ENCODE peak calls at places on chromosomes 3 and 15, in nine cellular contexts. M, P, L, K, H, Z, B, D and W are unnamed samples.

GRCh38 chr15:71396536-71397125 is 281.4 kb downstream of the THSD4 start:
- DNase-seq in M (no peak), P (no peak), L (no peak), K (no peak), H (no peak), Z (no peak), B (no peak), D (no peak), W (no peak)

GRCh38 chr15:39282663-39283208 is 298.1 kb upstream of the THBS1 start:
- DNase-seq in M (no peak), P (no peak), L (no peak), K (peak), H (no peak), Z (no peak), B (no peak), D (no peak), W (no peak)

GRCh38 chr3:30500666-30501399 is 105.6 kb upstream of the TGFBR2 start:
- DNase-seq in M (no peak), P (no peak), L (no peak), K (no peak), H (no peak), Z (no peak), B (no peak), D (no peak), W (no peak)

GRCh38 chr15:57649138-57649537 is 57.4 kb upstream of the POLR2M start:
- DNase-seq in M (no peak), P (no peak), L (no peak), K (peak), H (peak), Z (no peak), B (no peak), D (no peak), W (no peak)

GRCh38 chr15:98723195-98723594 is 74.9 kb downstream of the IGF1R start:
- DNase-seq in M (no peak), P (no peak), L (no peak), K (no peak), H (no peak), Z (no peak), B (no peak), D (no peak), W (no peak)

GRCh38 chr3:28286595-28286994 is 45.2 kb downstream of the CMC1 start:
- DNase-seq in M (no peak), P (no peak), L (no peak), K (peak), H (peak), Z (no peak), B (peak), D (no peak), W (no peak)

GRCh38 chr3:57966823-57967222 is 41.4 kb upstream of the FLNB start:
- DNase-seq in M (no peak), P (no peak), L (no peak), K (no peak), H (peak), Z (no peak), B (no peak), D (no peak), W (no peak)

GRCh38 chr3:171566803-171567422 is 106.7 kb upstream of the TNIK start:
- DNase-seq in M (no peak), P (peak), L (no peak), K (no peak), H (peak), Z (peak), B (peak), D (no peak), W (no peak)

GRCh38 chr15:63156708-63157065 is 590 bp downstream of the RPS27L start:
- DNase-seq in M (peak), P (peak), L (no peak), K (no peak), H (no peak), Z (no peak), B (peak), D (no peak), W (no peak)

GRCh38 chr3:172726370-172726769 is 15.5 kb upstream of the NCEH1 start:
- DNase-seq in M (no peak), P (no peak), L (no peak), K (no peak), H (no peak), Z (peak), B (no peak), D (no peak), W (no peak)

GRCh38 chr3:12004741-12005513 is 739 bp downstream of the SYN2 start:
- DNase-seq in M (no peak), P (peak), L (peak), K (no peak), H (no peak), Z (no peak), B (no peak), D (no peak), W (no peak)

GRCh38 chr3:99013077-99013476 is 111.6 kb upstream of the DCBLD2 start:
- DNase-seq in M (no peak), P (no peak), L (no peak), K (no peak), H (no peak), Z (no peak), B (no peak), D (no peak), W (no peak)
- TF ChIP-seq CTCF in M (no peak), P (no peak), L (no peak), K (no peak), H (no peak), Z (peak), B (peak), D (no peak), W (no peak)

GRCh38 chr15:89172921-89173320 is 48.5 kb downstream of the RLBP1 start:
- DNase-seq in M (no peak), P (no peak), L (no peak), K (no peak), H (no peak), Z (no peak), B (no peak), D (no peak), W (no peak)

GRCh38 chr15:89174476-89174875 is 46.9 kb downstream of the RLBP1 start:
- DNase-seq in M (no peak), P (no peak), L (no peak), K (no peak), H (no peak), Z (no peak), B (peak), D (no peak), W (no peak)

GRCh38 chr15:89167267-89168176 is 53.9 kb downstream of the RLBP1 start:
- DNase-seq in M (no peak), P (no peak), L (no peak), K (no peak), H (no peak), Z (peak), B (peak), D (no peak), W (no peak)

GRCh38 chr15:89175617-89176191 is 45.7 kb downstream of the RLBP1 start:
- DNase-seq in M (no peak), P (no peak), L (no peak), K (no peak), H (no peak), Z (no peak), B (no peak), D (no peak), W (no peak)

DNA sequence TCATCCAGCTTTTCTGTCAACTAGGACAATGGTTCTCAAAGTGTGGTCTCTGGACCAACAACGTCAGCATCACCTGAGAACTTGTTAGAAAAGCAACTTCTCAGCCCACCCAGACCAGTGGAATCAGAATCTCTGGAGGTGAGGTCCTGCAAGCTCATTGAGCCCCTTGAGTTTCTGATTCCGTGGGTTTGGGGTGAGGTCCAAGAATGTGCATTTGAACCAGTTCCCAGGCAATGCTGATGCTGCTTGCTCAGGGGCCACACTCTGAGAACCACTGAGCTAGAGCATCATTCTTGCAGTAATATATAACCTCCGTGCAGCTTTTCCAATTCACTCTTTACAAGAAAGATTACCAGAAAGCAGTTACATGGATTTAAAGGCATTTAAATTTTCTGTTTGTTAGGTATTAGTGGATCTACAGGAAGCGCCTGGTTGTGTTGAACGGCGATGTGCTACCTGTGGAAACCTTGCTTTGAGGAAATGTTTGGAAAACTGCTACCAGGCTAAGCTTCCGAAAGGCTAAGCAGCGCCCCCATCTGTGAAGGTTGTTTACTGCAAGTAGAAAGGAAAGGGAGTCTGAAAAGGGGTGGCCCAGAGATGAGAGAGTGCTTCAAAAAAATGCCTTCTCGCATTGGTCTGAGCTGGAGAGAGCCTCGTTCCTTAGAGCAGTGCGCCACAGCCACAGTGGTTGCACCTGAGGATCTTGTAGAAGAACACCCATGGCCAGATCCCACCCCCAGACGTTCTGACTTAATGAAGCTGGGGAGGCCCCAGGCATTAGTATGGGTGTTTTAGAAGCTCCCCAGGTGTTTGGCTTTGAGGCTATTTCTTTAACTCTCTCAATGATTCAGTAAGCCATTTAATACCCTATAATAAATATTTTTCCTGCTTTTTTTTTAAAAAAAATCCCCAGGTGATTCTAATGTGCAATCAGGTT is 50.0 kb downstream of the RLBP1 start:
- DNase-seq in M (peak), P (peak), L (peak), K (no peak), H (no peak), Z (peak), B (peak), D (peak), W (no peak)
- TF ChIP-seq CTCF in M (peak), P (peak), L (peak), K (peak), H (peak), Z (peak), B (peak), D (peak), W (peak)

GRCh38 chr15:58770857-58771620 is at the start of gene MINDY2:
- DNase-seq in M (peak), P (peak), L (peak), K (peak), H (peak), Z (peak), B (peak), D (peak), W (peak)
- TF ChIP-seq CTCF in M (no peak), P (peak), L (no peak), K (peak), H (peak), Z (no peak), B (no peak), D (peak), W (no peak)

GRCh38 chr15:68990755-68991500 is 23.6 kb upstream of the NOX5 start:
- DNase-seq in M (no peak), P (no peak), L (no peak), K (no peak), H (no peak), Z (no peak), B (no peak), D (no peak), W (no peak)
- TF ChIP-seq CTCF in M (no peak), P (no peak), L (no peak), K (no peak), H (no peak), Z (no peak), B (no peak), D (no peak), W (no peak)

DNA sequence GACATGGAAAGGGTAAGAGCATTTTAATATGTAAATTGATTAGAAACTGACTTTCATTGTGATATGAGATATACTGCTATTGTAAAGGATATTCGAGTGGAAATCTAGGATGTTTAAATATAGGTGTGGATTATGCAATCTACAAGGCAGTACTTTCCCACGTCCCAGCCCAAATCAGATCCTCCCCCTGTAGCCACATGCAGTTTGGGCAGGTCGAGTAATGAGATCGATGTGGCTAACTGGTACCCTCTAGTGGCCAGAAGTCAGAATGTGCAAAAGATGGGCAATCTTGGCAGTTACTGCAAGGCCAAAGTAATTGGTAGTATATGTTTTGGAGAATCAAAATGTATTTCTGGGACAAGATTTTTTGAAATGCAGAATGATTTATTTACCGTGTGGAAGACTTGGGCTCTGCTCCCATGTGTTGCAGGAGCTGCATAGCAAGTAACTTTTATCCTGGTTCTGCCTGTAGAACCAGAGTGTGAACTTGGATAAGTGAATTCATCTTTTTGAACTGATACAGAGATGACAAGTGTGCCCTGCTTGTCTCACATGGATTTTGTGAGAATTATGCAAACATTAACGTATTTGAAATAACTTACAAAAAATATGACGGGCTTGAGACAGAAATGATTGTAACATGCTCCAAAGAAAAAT is 94.5 kb upstream of the ADAMTSL3 start:
- DNase-seq in M (peak), P (peak), L (peak), K (peak), H (peak), Z (peak), B (peak), D (no peak), W (peak)
- TF ChIP-seq CTCF in M (peak), P (peak), L (peak), K (peak), H (peak), Z (peak), B (peak), D (peak), W (peak)

GRCh38 chr3:50297896-50298725 is 1.1 kb downstream of the HYAL3 start:
- DNase-seq in M (no peak), P (no peak), L (no peak), K (no peak), H (no peak), Z (no peak), B (no peak), D (peak), W (no peak)
- TF ChIP-seq CTCF in M (no peak), P (no peak), L (no peak), K (no peak), H (no peak), Z (no peak), B (peak), D (no peak), W (no peak)